ENCODE peak calls at places on chromosomes 13 and 19, in ten cellular contexts. One of them, this sample, is unnamed.

GRCh38 chr13:29493796-29494195 is 101.7 kb downstream of the SLC7A1 start:
- DNase-seq in CD8-positive, alpha-beta memory T cell: no peak
- DNase-seq in GM04504: no peak
- DNase-seq in AG10803: no peak
- DNase-seq in iris pigment epithelial cell: no peak
- DNase-seq in COR-L47: no peak
- DNase-seq in T-helper 1 cell: no peak
- DNase-seq in fibroblast of the conjunctiva: no peak
- DNase-seq in NCI-H2081: no peak
- DNase-seq in brain microvascular endothelial cell: no peak
- DNase-seq in this sample: no peak

GRCh38 chr13:114248011-114248410 is 13.3 kb downstream of the CDC16 start:
- DNase-seq in CD8-positive, alpha-beta memory T cell: no peak
- DNase-seq in GM04504: peak
- DNase-seq in AG10803: peak
- DNase-seq in iris pigment epithelial cell: peak
- DNase-seq in COR-L47: no peak
- DNase-seq in T-helper 1 cell: no peak
- DNase-seq in fibroblast of the conjunctiva: no peak
- DNase-seq in NCI-H2081: no peak
- DNase-seq in brain microvascular endothelial cell: no peak
- DNase-seq in this sample: no peak

GRCh38 chr13:27379694-27380596 is 44.5 kb upstream of the GTF3A start:
- DNase-seq in CD8-positive, alpha-beta memory T cell: peak
- DNase-seq in GM04504: peak
- DNase-seq in AG10803: peak
- DNase-seq in iris pigment epithelial cell: peak
- DNase-seq in COR-L47: no peak
- DNase-seq in T-helper 1 cell: peak
- DNase-seq in fibroblast of the conjunctiva: no peak
- DNase-seq in NCI-H2081: peak
- DNase-seq in brain microvascular endothelial cell: peak
- DNase-seq in this sample: peak

GRCh38 chr13:57946361-57946760 is 314.8 kb downstream of the PCDH17 start:
- DNase-seq in CD8-positive, alpha-beta memory T cell: no peak
- DNase-seq in GM04504: no peak
- DNase-seq in AG10803: no peak
- DNase-seq in iris pigment epithelial cell: no peak
- DNase-seq in COR-L47: no peak
- DNase-seq in T-helper 1 cell: no peak
- DNase-seq in fibroblast of the conjunctiva: no peak
- DNase-seq in NCI-H2081: no peak
- DNase-seq in brain microvascular endothelial cell: no peak
- DNase-seq in this sample: no peak

GRCh38 chr19:19459099-19459498 is 53.6 kb downstream of the GATAD2A start:
- DNase-seq in CD8-positive, alpha-beta memory T cell: no peak
- DNase-seq in GM04504: no peak
- DNase-seq in AG10803: peak
- DNase-seq in iris pigment epithelial cell: peak
- DNase-seq in COR-L47: no peak
- DNase-seq in T-helper 1 cell: no peak
- DNase-seq in fibroblast of the conjunctiva: no peak
- DNase-seq in NCI-H2081: no peak
- DNase-seq in brain microvascular endothelial cell: no peak
- DNase-seq in this sample: peak

GRCh38 chr19:12669272-12670158 is 2.9 kb downstream of the WDR83 start:
- DNase-seq in CD8-positive, alpha-beta memory T cell: peak
- DNase-seq in GM04504: peak
- DNase-seq in AG10803: peak
- DNase-seq in iris pigment epithelial cell: peak
- DNase-seq in COR-L47: peak
- DNase-seq in T-helper 1 cell: peak
- DNase-seq in fibroblast of the conjunctiva: peak
- DNase-seq in NCI-H2081: peak
- DNase-seq in brain microvascular endothelial cell: peak
- DNase-seq in this sample: peak

GRCh38 chr19:10290876-10291553 is 1.3 kb downstream of the ICAM5 start:
- DNase-seq in CD8-positive, alpha-beta memory T cell: peak
- DNase-seq in GM04504: no peak
- DNase-seq in AG10803: peak
- DNase-seq in iris pigment epithelial cell: peak
- DNase-seq in COR-L47: peak
- DNase-seq in T-helper 1 cell: peak
- DNase-seq in fibroblast of the conjunctiva: no peak
- DNase-seq in NCI-H2081: no peak
- DNase-seq in brain microvascular endothelial cell: no peak
- DNase-seq in this sample: peak

GRCh38 chr13:112748947-112749346 is 59.1 kb downstream of the ATP11A start:
- DNase-seq in CD8-positive, alpha-beta memory T cell: no peak
- DNase-seq in GM04504: no peak
- DNase-seq in AG10803: peak
- DNase-seq in iris pigment epithelial cell: no peak
- DNase-seq in COR-L47: no peak
- DNase-seq in T-helper 1 cell: no peak
- DNase-seq in fibroblast of the conjunctiva: no peak
- DNase-seq in NCI-H2081: no peak
- DNase-seq in brain microvascular endothelial cell: no peak
- DNase-seq in this sample: no peak

GRCh38 chr19:46748325-46749109 is 2.3 kb upstream of the STRN4 start:
- DNase-seq in CD8-positive, alpha-beta memory T cell: peak
- DNase-seq in GM04504: no peak
- DNase-seq in AG10803: peak
- DNase-seq in iris pigment epithelial cell: peak
- DNase-seq in COR-L47: no peak
- DNase-seq in T-helper 1 cell: peak
- DNase-seq in fibroblast of the conjunctiva: peak
- DNase-seq in NCI-H2081: peak
- DNase-seq in brain microvascular endothelial cell: peak
- DNase-seq in this sample: peak

GRCh38 chr19:6103217-6103644 is 7.1 kb downstream of the RFX2 start:
- DNase-seq in CD8-positive, alpha-beta memory T cell: no peak
- DNase-seq in GM04504: peak
- DNase-seq in AG10803: peak
- DNase-seq in iris pigment epithelial cell: peak
- DNase-seq in COR-L47: no peak
- DNase-seq in T-helper 1 cell: no peak
- DNase-seq in fibroblast of the conjunctiva: peak
- DNase-seq in NCI-H2081: no peak
- DNase-seq in brain microvascular endothelial cell: peak
- DNase-seq in this sample: peak

GRCh38 chr13:101455863-101456262 is 3.4 kb downstream of the ITGBL1 start:
- DNase-seq in CD8-positive, alpha-beta memory T cell: no peak
- DNase-seq in GM04504: peak
- DNase-seq in AG10803: peak
- DNase-seq in iris pigment epithelial cell: peak
- DNase-seq in COR-L47: no peak
- DNase-seq in T-helper 1 cell: no peak
- DNase-seq in fibroblast of the conjunctiva: peak
- DNase-seq in NCI-H2081: no peak
- DNase-seq in brain microvascular endothelial cell: peak
- DNase-seq in this sample: peak

GRCh38 chr13:80704369-80704768 is 363.4 kb upstream of the SPRY2 start:
- DNase-seq in CD8-positive, alpha-beta memory T cell: no peak
- DNase-seq in GM04504: no peak
- DNase-seq in AG10803: no peak
- DNase-seq in iris pigment epithelial cell: no peak
- DNase-seq in COR-L47: no peak
- DNase-seq in T-helper 1 cell: no peak
- DNase-seq in fibroblast of the conjunctiva: no peak
- DNase-seq in NCI-H2081: no peak
- DNase-seq in brain microvascular endothelial cell: no peak
- DNase-seq in this sample: no peak

GRCh38 chr13:79937311-79938243 is 403.3 kb downstream of the SPRY2 start:
- DNase-seq in CD8-positive, alpha-beta memory T cell: no peak
- DNase-seq in GM04504: no peak
- DNase-seq in AG10803: no peak
- DNase-seq in iris pigment epithelial cell: no peak
- DNase-seq in COR-L47: no peak
- DNase-seq in T-helper 1 cell: no peak
- DNase-seq in fibroblast of the conjunctiva: no peak
- DNase-seq in NCI-H2081: no peak
- DNase-seq in brain microvascular endothelial cell: peak
- DNase-seq in this sample: no peak

GRCh38 chr13:32430018-32430747 is 2.3 kb upstream of the N4BP2L1 start:
- DNase-seq in CD8-positive, alpha-beta memory T cell: no peak
- DNase-seq in GM04504: no peak
- DNase-seq in AG10803: no peak
- DNase-seq in iris pigment epithelial cell: no peak
- DNase-seq in COR-L47: no peak
- DNase-seq in T-helper 1 cell: no peak
- DNase-seq in fibroblast of the conjunctiva: no peak
- DNase-seq in NCI-H2081: no peak
- DNase-seq in brain microvascular endothelial cell: no peak
- DNase-seq in this sample: no peak

GRCh38 chr19:47351545-47351944 is 2.4 kb downstream of the DHX34 start:
- DNase-seq in CD8-positive, alpha-beta memory T cell: no peak
- DNase-seq in GM04504: no peak
- DNase-seq in AG10803: peak
- DNase-seq in iris pigment epithelial cell: peak
- DNase-seq in COR-L47: no peak
- DNase-seq in T-helper 1 cell: no peak
- DNase-seq in fibroblast of the conjunctiva: no peak
- DNase-seq in NCI-H2081: no peak
- DNase-seq in brain microvascular endothelial cell: peak
- DNase-seq in this sample: peak

GRCh38 chr13:49098771-49099512 is 121.2 kb upstream of the MLNR start:
- DNase-seq in CD8-positive, alpha-beta memory T cell: no peak
- DNase-seq in GM04504: no peak
- DNase-seq in AG10803: peak
- DNase-seq in iris pigment epithelial cell: no peak
- DNase-seq in COR-L47: no peak
- DNase-seq in T-helper 1 cell: no peak
- DNase-seq in fibroblast of the conjunctiva: no peak
- DNase-seq in NCI-H2081: no peak
- DNase-seq in brain microvascular endothelial cell: no peak
- DNase-seq in this sample: peak

GRCh38 chr19:41431426-41432386 is 4.5 kb upstream of the B3GNT8 start:
- DNase-seq in CD8-positive, alpha-beta memory T cell: no peak
- DNase-seq in GM04504: no peak
- DNase-seq in AG10803: peak
- DNase-seq in iris pigment epithelial cell: peak
- DNase-seq in COR-L47: no peak
- DNase-seq in T-helper 1 cell: no peak
- DNase-seq in fibroblast of the conjunctiva: peak
- DNase-seq in NCI-H2081: no peak
- DNase-seq in brain microvascular endothelial cell: peak
- DNase-seq in this sample: peak

GRCh38 chr13:41401371-41401770 is 56.0 kb upstream of the RGCC start:
- DNase-seq in CD8-positive, alpha-beta memory T cell: no peak
- DNase-seq in GM04504: no peak
- DNase-seq in AG10803: no peak
- DNase-seq in iris pigment epithelial cell: no peak
- DNase-seq in COR-L47: no peak
- DNase-seq in T-helper 1 cell: no peak
- DNase-seq in fibroblast of the conjunctiva: no peak
- DNase-seq in NCI-H2081: peak
- DNase-seq in brain microvascular endothelial cell: no peak
- DNase-seq in this sample: no peak

GRCh38 chr13:27599845-27600553 is 20.3 kb downstream of the LNX2 start:
- DNase-seq in CD8-positive, alpha-beta memory T cell: no peak
- DNase-seq in GM04504: no peak
- DNase-seq in AG10803: peak
- DNase-seq in iris pigment epithelial cell: peak
- DNase-seq in COR-L47: no peak
- DNase-seq in T-helper 1 cell: no peak
- DNase-seq in fibroblast of the conjunctiva: peak
- DNase-seq in NCI-H2081: no peak
- DNase-seq in brain microvascular endothelial cell: peak
- DNase-seq in this sample: peak

GRCh38 chr13:19763618-19764017 is 19.1 kb downstream of the PSPC1 start:
- DNase-seq in CD8-positive, alpha-beta memory T cell: no peak
- DNase-seq in GM04504: no peak
- DNase-seq in AG10803: no peak
- DNase-seq in iris pigment epithelial cell: no peak
- DNase-seq in COR-L47: no peak
- DNase-seq in T-helper 1 cell: no peak
- DNase-seq in fibroblast of the conjunctiva: no peak
- DNase-seq in NCI-H2081: no peak
- DNase-seq in brain microvascular endothelial cell: no peak
- DNase-seq in this sample: no peak